ENCODE peak calls at places on chromosomes 11 and 22, in six cellular contexts. F is endodermal cell, C is type B pancreatic cell, N is NCI-H1436, J is HTR-8/SVneo, O is renal cortical epithelial cell. I is an unnamed sample.

GRCh38 chr11:72528121-72528520 is 93.8 kb upstream of the CLPB start:
- DNase-seq in C (no peak), J (no peak), F (no peak), O (no peak), N (no peak), I (no peak)

GRCh38 chr11:44421090-44421675 is 111.2 kb upstream of the ALX4 start:
- DNase-seq in J (no peak), O (no peak), C (no peak), F (no peak), N (no peak), I (no peak)

GRCh38 chr11:2804701-2805387 is 80.7 kb downstream of the CDKN1C start:
- DNase-seq in J (no peak), C (peak), O (no peak), F (peak), N (no peak), I (no peak)

GRCh38 chr22:36528336-36528735 is 630 bp downstream of the EIF3D start:
- DNase-seq in O (no peak), N (no peak), C (no peak), J (no peak), F (no peak), I (no peak)

GRCh38 chr11:73598719-73599379 is 937 bp upstream of the FAM168A start:
- DNase-seq in O (no peak), C (no peak), N (no peak), F (no peak), J (no peak), I (no peak)

GRCh38 chr11:66542362-66542761 is 3.5 kb downstream of the ZDHHC24 start:
- DNase-seq in C (no peak), N (no peak), F (no peak), J (no peak), O (no peak), I (no peak)

GRCh38 chr11:27420722-27421572 is 51.6 kb downstream of the LGR4 start:
- DNase-seq in N (no peak), O (peak), J (peak), C (no peak), F (no peak), I (no peak)

GRCh38 chr11:46249103-46249942 is 28.1 kb upstream of the CREB3L1 start:
- DNase-seq in N (no peak), O (peak), C (no peak), J (no peak), F (no peak), I (no peak)

I was measured in hypothalamus.